ENCODE peak calls at places on chromosomes 16 and 17, in eight cellular contexts. One of them, this sample, is unnamed.

GRCh38 chr17:1951920-1952319 is 73.2 kb downstream of the RTN4RL1 start:
- DNase-seq in GM12865: no peak
- DNase-seq in AG04450: no peak
- DNase-seq in progenitor cell of endocrine pancreas: no peak
- DNase-seq in foreskin fibroblast: no peak
- DNase-seq in mucosa of descending colon: no peak
- DNase-seq in neural crest cell: no peak
- DNase-seq in body of pancreas: no peak
- DNase-seq in this sample: no peak

GRCh38 chr16:54677551-54677950 is 253.1 kb upstream of the IRX5 start:
- DNase-seq in GM12865: no peak
- DNase-seq in AG04450: no peak
- DNase-seq in progenitor cell of endocrine pancreas: no peak
- DNase-seq in foreskin fibroblast: no peak
- DNase-seq in mucosa of descending colon: no peak
- DNase-seq in neural crest cell: no peak
- DNase-seq in body of pancreas: no peak
- DNase-seq in this sample: no peak

GRCh38 chr17:16639438-16639837 is 14.2 kb downstream of the ZNF624 start:
- DNase-seq in GM12865: no peak
- DNase-seq in AG04450: no peak
- DNase-seq in progenitor cell of endocrine pancreas: no peak
- DNase-seq in foreskin fibroblast: no peak
- DNase-seq in mucosa of descending colon: no peak
- DNase-seq in neural crest cell: no peak
- DNase-seq in body of pancreas: peak; percentile 4
- DNase-seq in this sample: no peak

GRCh38 chr16:11994187-11995119 is 17.9 kb downstream of the SNX29 start:
- DNase-seq in GM12865: no peak
- DNase-seq in AG04450: no peak
- DNase-seq in progenitor cell of endocrine pancreas: no peak
- DNase-seq in foreskin fibroblast: peak; percentile 32
- DNase-seq in mucosa of descending colon: peak; percentile 26
- DNase-seq in neural crest cell: no peak
- DNase-seq in body of pancreas: peak; percentile 62
- DNase-seq in this sample: no peak

GRCh38 chr17:77492446-77493237 is 351.9 kb downstream of the SEC14L1 start:
- DNase-seq in GM12865: no peak
- DNase-seq in AG04450: no peak
- DNase-seq in progenitor cell of endocrine pancreas: no peak
- DNase-seq in foreskin fibroblast: no peak
- DNase-seq in mucosa of descending colon: peak; percentile 6
- DNase-seq in neural crest cell: no peak
- DNase-seq in body of pancreas: no peak
- DNase-seq in this sample: no peak

GRCh38 chr16:50316848-50317630 is 50.7 kb downstream of the ADCY7 start:
- DNase-seq in GM12865: no peak
- DNase-seq in AG04450: no peak
- DNase-seq in progenitor cell of endocrine pancreas: no peak
- DNase-seq in foreskin fibroblast: no peak
- DNase-seq in mucosa of descending colon: no peak
- DNase-seq in neural crest cell: no peak
- DNase-seq in body of pancreas: no peak
- DNase-seq in this sample: no peak

GRCh38 chr17:40779181-40779909 is 3.0 kb downstream of the KRT27 start:
- DNase-seq in GM12865: no peak
- DNase-seq in AG04450: no peak
- DNase-seq in progenitor cell of endocrine pancreas: no peak
- DNase-seq in foreskin fibroblast: peak; percentile 24
- DNase-seq in mucosa of descending colon: peak; percentile 4
- DNase-seq in neural crest cell: no peak
- DNase-seq in body of pancreas: no peak
- DNase-seq in this sample: no peak

GRCh38 chr16:14562691-14563491 is 67.2 kb downstream of the PARN start:
- DNase-seq in GM12865: no peak
- DNase-seq in AG04450: no peak
- DNase-seq in progenitor cell of endocrine pancreas: no peak
- DNase-seq in foreskin fibroblast: peak; percentile 18
- DNase-seq in mucosa of descending colon: peak; percentile 65
- DNase-seq in neural crest cell: no peak
- DNase-seq in body of pancreas: peak; percentile 54
- DNase-seq in this sample: no peak

DNA sequence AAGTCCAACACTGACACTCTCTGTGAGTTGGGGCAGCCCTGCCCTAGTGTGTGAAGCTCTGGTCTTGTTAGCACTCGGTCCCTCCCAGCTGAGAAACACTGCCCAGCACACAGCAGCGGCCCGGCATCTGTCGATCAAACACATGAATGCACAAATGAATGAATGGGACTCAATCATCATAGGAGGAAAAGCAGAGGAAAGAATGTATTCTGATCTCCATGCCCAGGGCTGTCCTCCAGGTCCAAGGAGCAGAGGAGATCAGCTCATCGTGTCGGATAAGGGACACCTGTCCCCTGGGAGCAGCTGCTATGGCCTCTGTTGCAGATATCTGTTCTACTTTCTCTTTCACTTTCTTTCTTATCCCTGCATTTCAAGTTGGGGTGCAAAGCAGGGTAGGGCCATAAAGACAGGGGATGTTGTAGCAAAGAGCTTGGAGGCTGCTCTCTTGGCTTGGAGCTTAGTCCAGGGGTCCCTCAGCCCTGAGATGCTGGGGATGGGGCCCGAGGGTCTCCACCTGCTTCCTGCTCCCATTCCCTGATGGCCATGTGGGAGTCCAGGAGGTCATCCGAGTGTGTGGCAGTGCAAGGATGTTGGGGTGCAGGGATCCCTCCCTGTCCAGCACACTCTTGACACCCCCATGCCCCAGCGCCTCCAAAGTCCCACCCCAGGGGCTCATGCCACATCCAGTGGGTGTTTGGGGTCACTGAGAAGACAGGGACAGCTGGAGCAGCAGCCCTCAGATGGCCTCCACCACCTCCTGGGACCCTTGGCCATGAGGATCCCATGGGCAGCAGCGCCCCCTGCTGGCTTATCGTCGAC is 88.2 kb downstream of the IRF8 start:
- DNase-seq in GM12865: peak; percentile 81
- DNase-seq in AG04450: no peak
- DNase-seq in progenitor cell of endocrine pancreas: peak; percentile 27
- DNase-seq in foreskin fibroblast: no peak
- DNase-seq in mucosa of descending colon: peak; percentile 62
- DNase-seq in neural crest cell: peak; percentile 26
- DNase-seq in body of pancreas: no peak
- DNase-seq in this sample: peak; percentile 47
- TF ChIP-seq CTCF in GM12865: peak; percentile 53
- TF ChIP-seq CTCF in AG04450: peak; percentile 25
- TF ChIP-seq CTCF in progenitor cell of endocrine pancreas: peak; percentile 41
- TF ChIP-seq CTCF in foreskin fibroblast: no peak
- TF ChIP-seq CTCF in mucosa of descending colon: no peak
- TF ChIP-seq CTCF in neural crest cell: peak; percentile 53
- TF ChIP-seq CTCF in body of pancreas: peak; percentile 28
- TF ChIP-seq CTCF in this sample: peak; percentile 57

GRCh38 chr17:7229504-7229903 is 4.8 kb downstream of the DVL2 start:
- DNase-seq in GM12865: no peak
- DNase-seq in AG04450: no peak
- DNase-seq in progenitor cell of endocrine pancreas: no peak
- DNase-seq in foreskin fibroblast: no peak
- DNase-seq in mucosa of descending colon: no peak
- DNase-seq in neural crest cell: no peak
- DNase-seq in body of pancreas: no peak
- DNase-seq in this sample: no peak
- TF ChIP-seq CTCF in GM12865: no peak
- TF ChIP-seq CTCF in AG04450: no peak
- TF ChIP-seq CTCF in progenitor cell of endocrine pancreas: no peak
- TF ChIP-seq CTCF in foreskin fibroblast: no peak
- TF ChIP-seq CTCF in mucosa of descending colon: no peak
- TF ChIP-seq CTCF in neural crest cell: no peak
- TF ChIP-seq CTCF in body of pancreas: no peak
- TF ChIP-seq CTCF in this sample: no peak

GRCh38 chr17:32243712-32244111 is 21.9 kb upstream of the RHBDL3 start:
- DNase-seq in GM12865: no peak
- DNase-seq in AG04450: no peak
- DNase-seq in progenitor cell of endocrine pancreas: no peak
- DNase-seq in foreskin fibroblast: no peak
- DNase-seq in mucosa of descending colon: no peak
- DNase-seq in neural crest cell: no peak
- DNase-seq in body of pancreas: no peak
- DNase-seq in this sample: no peak
- TF ChIP-seq CTCF in GM12865: no peak
- TF ChIP-seq CTCF in AG04450: no peak
- TF ChIP-seq CTCF in progenitor cell of endocrine pancreas: no peak
- TF ChIP-seq CTCF in foreskin fibroblast: no peak
- TF ChIP-seq CTCF in mucosa of descending colon: no peak
- TF ChIP-seq CTCF in neural crest cell: no peak
- TF ChIP-seq CTCF in body of pancreas: no peak
- TF ChIP-seq CTCF in this sample: no peak

GRCh38 chr16:75805946-75806345 is 79.7 kb upstream of the CPHXL start:
- DNase-seq in GM12865: no peak
- DNase-seq in AG04450: no peak
- DNase-seq in progenitor cell of endocrine pancreas: no peak
- DNase-seq in foreskin fibroblast: no peak
- DNase-seq in mucosa of descending colon: no peak
- DNase-seq in neural crest cell: no peak
- DNase-seq in body of pancreas: no peak
- DNase-seq in this sample: no peak

GRCh38 chr16:75803753-75804152 is 77.5 kb upstream of the CPHXL start:
- DNase-seq in GM12865: no peak
- DNase-seq in AG04450: no peak
- DNase-seq in progenitor cell of endocrine pancreas: no peak
- DNase-seq in foreskin fibroblast: no peak
- DNase-seq in mucosa of descending colon: no peak
- DNase-seq in neural crest cell: no peak
- DNase-seq in body of pancreas: no peak
- DNase-seq in this sample: no peak

GRCh38 chr16:75798714-75799113 is 72.4 kb upstream of the CPHXL start:
- DNase-seq in GM12865: peak; percentile 26
- DNase-seq in AG04450: no peak
- DNase-seq in progenitor cell of endocrine pancreas: no peak
- DNase-seq in foreskin fibroblast: no peak
- DNase-seq in mucosa of descending colon: no peak
- DNase-seq in neural crest cell: no peak
- DNase-seq in body of pancreas: no peak
- DNase-seq in this sample: no peak

GRCh38 chr16:75804368-75804767 is 78.1 kb upstream of the CPHXL start:
- DNase-seq in GM12865: no peak
- DNase-seq in AG04450: no peak
- DNase-seq in progenitor cell of endocrine pancreas: no peak
- DNase-seq in foreskin fibroblast: no peak
- DNase-seq in mucosa of descending colon: no peak
- DNase-seq in neural crest cell: no peak
- DNase-seq in body of pancreas: no peak
- DNase-seq in this sample: no peak

DNA sequence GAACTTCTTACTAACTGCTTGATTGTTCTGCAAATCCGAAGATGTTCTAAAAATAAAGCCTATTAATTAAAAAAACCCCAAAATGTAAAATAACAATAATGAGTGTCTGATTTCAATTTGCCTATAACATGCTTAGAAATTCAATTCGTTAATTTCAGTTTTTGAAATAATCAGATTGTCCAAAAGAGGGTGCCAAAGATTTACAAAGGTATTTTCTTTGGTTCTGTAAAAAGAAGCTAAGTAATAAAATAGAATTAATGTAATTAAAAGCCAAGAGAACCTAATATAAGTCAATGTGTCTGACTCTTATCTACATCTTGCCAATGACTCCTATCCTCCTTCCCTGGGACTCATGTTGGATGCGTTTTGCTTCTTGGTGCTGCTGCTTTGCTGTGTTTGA is 75.0 kb upstream of the CPHXL start:
- DNase-seq in GM12865: no peak
- DNase-seq in AG04450: no peak
- DNase-seq in progenitor cell of endocrine pancreas: no peak
- DNase-seq in foreskin fibroblast: peak; percentile 2
- DNase-seq in mucosa of descending colon: no peak
- DNase-seq in neural crest cell: no peak
- DNase-seq in body of pancreas: no peak
- DNase-seq in this sample: no peak
- TF ChIP-seq CTCF in GM12865: no peak
- TF ChIP-seq CTCF in AG04450: peak; percentile 39
- TF ChIP-seq CTCF in progenitor cell of endocrine pancreas: peak; percentile 43
- TF ChIP-seq CTCF in foreskin fibroblast: no peak
- TF ChIP-seq CTCF in mucosa of descending colon: no peak
- TF ChIP-seq CTCF in neural crest cell: peak; percentile 59
- TF ChIP-seq CTCF in body of pancreas: peak; percentile 46
- TF ChIP-seq CTCF in this sample: no peak

GRCh38 chr17:79968116-79968515 is 67.6 kb downstream of the TBC1D16 start:
- DNase-seq in GM12865: no peak
- DNase-seq in AG04450: no peak
- DNase-seq in progenitor cell of endocrine pancreas: no peak
- DNase-seq in foreskin fibroblast: no peak
- DNase-seq in mucosa of descending colon: no peak
- DNase-seq in neural crest cell: no peak
- DNase-seq in body of pancreas: no peak
- DNase-seq in this sample: no peak
- TF ChIP-seq CTCF in GM12865: no peak
- TF ChIP-seq CTCF in AG04450: no peak
- TF ChIP-seq CTCF in progenitor cell of endocrine pancreas: no peak
- TF ChIP-seq CTCF in foreskin fibroblast: no peak
- TF ChIP-seq CTCF in mucosa of descending colon: no peak
- TF ChIP-seq CTCF in neural crest cell: no peak
- TF ChIP-seq CTCF in body of pancreas: no peak
- TF ChIP-seq CTCF in this sample: no peak

GRCh38 chr16:497258-497657 is 30.3 kb upstream of the CAPN15 start:
- DNase-seq in GM12865: no peak
- DNase-seq in AG04450: no peak
- DNase-seq in progenitor cell of endocrine pancreas: no peak
- DNase-seq in foreskin fibroblast: no peak
- DNase-seq in mucosa of descending colon: no peak
- DNase-seq in neural crest cell: no peak
- DNase-seq in body of pancreas: no peak
- DNase-seq in this sample: no peak

GRCh38 chr16:496097-496886 is 31.2 kb upstream of the CAPN15 start:
- DNase-seq in GM12865: no peak
- DNase-seq in AG04450: no peak
- DNase-seq in progenitor cell of endocrine pancreas: no peak
- DNase-seq in foreskin fibroblast: no peak
- DNase-seq in mucosa of descending colon: no peak
- DNase-seq in neural crest cell: no peak
- DNase-seq in body of pancreas: no peak
- DNase-seq in this sample: no peak

GRCh38 chr16:491225-491919 is 36.1 kb upstream of the CAPN15 start:
- DNase-seq in GM12865: peak; percentile 88
- DNase-seq in AG04450: no peak
- DNase-seq in progenitor cell of endocrine pancreas: no peak
- DNase-seq in foreskin fibroblast: no peak
- DNase-seq in mucosa of descending colon: no peak
- DNase-seq in neural crest cell: no peak
- DNase-seq in body of pancreas: no peak
- DNase-seq in this sample: no peak

GRCh38 chr16:492211-492875 is 35.2 kb upstream of the CAPN15 start:
- DNase-seq in GM12865: peak; percentile 66
- DNase-seq in AG04450: no peak
- DNase-seq in progenitor cell of endocrine pancreas: no peak
- DNase-seq in foreskin fibroblast: no peak
- DNase-seq in mucosa of descending colon: no peak
- DNase-seq in neural crest cell: no peak
- DNase-seq in body of pancreas: no peak
- DNase-seq in this sample: no peak

GRCh38 chr16:495127-495748 is 32.3 kb upstream of the CAPN15 start:
- DNase-seq in GM12865: peak; percentile 66
- DNase-seq in AG04450: peak; percentile 2
- DNase-seq in progenitor cell of endocrine pancreas: no peak
- DNase-seq in foreskin fibroblast: peak; percentile 58
- DNase-seq in mucosa of descending colon: peak; percentile 53
- DNase-seq in neural crest cell: no peak
- DNase-seq in body of pancreas: peak; percentile 25
- DNase-seq in this sample: no peak
- TF ChIP-seq CTCF in GM12865: peak; percentile 31
- TF ChIP-seq CTCF in AG04450: peak; percentile 49
- TF ChIP-seq CTCF in progenitor cell of endocrine pancreas: peak; percentile 40
- TF ChIP-seq CTCF in foreskin fibroblast: peak; percentile 57
- TF ChIP-seq CTCF in mucosa of descending colon: no peak
- TF ChIP-seq CTCF in neural crest cell: peak; percentile 54
- TF ChIP-seq CTCF in body of pancreas: peak; percentile 28
- TF ChIP-seq CTCF in this sample: no peak

This sample was measured in natural killer cell.